ENCODE peak calls at places on chromosomes 7 and 10, in four cellular contexts. R is HepG2, M is ovary, X is H54. C is an unnamed sample.

GRCh38 chr7:56007167-56007652 is 42.8 kb downstream of the NIPSNAP2 start:
- DNase-seq in R (peak), M (no peak), X (no peak), C (no peak)

GRCh38 chr7:64494912-64495461 is 67.9 kb downstream of the ZNF680 start:
- DNase-seq in R (no peak), M (peak), X (no peak), C (no peak)

GRCh38 chr10:85607296-85607695 is 759.3 kb downstream of the GRID1 start:
- DNase-seq in R (no peak), M (no peak), X (no peak), C (no peak)

GRCh38 chr10:58856508-58857240 is 319.8 kb upstream of the PHYHIPL start:
- DNase-seq in R (peak), M (no peak), X (peak), C (no peak)

GRCh38 chr10:71970869-71971268 is 6.7 kb downstream of the CHST3 start:
- DNase-seq in R (no peak), M (no peak), X (no peak), C (no peak)

GRCh38 chr10:77296534-77297369 is 340.9 kb downstream of the KCNMA1 start:
- DNase-seq in R (no peak), M (no peak), X (no peak), C (no peak)

GRCh38 chr7:99005776-99006175 is 127.4 kb downstream of the TRRAP start:
- DNase-seq in R (no peak), M (no peak), X (no peak), C (no peak)

GRCh38 chr7:5594616-5595544 is 171.2 kb upstream of the TNRC18 start:
- DNase-seq in R (no peak), M (peak), X (peak), C (no peak)

GRCh38 chr7:158676898-158677297 is 27.7 kb downstream of the NCAPG2 start:
- DNase-seq in R (no peak), M (no peak), X (no peak), C (no peak)

GRCh38 chr10:132319853-132320669 is 11.9 kb upstream of the LRRC27 start:
- DNase-seq in R (peak), M (no peak), X (peak), C (no peak)

GRCh38 chr10:104307576-104308438 is 30.5 kb downstream of the ITPRIP start:
- DNase-seq in R (no peak), M (no peak), X (no peak), C (no peak)

GRCh38 chr10:104306897-104307296 is 31.4 kb downstream of the ITPRIP start:
- DNase-seq in R (no peak), M (no peak), X (no peak), C (no peak)

GRCh38 chr10:104309980-104310978 is 28.0 kb downstream of the ITPRIP start:
- DNase-seq in R (no peak), M (peak), X (peak), C (peak)

GRCh38 chr10:104311184-104311720 is 27.0 kb downstream of the ITPRIP start:
- DNase-seq in R (no peak), M (no peak), X (no peak), C (no peak)

GRCh38 chr10:104308439-104308903 is 29.8 kb downstream of the ITPRIP start:
- DNase-seq in R (no peak), M (no peak), X (no peak), C (no peak)
- TF ChIP-seq POLR2A in R (no peak), M (no peak), X (no peak), C (no peak)

GRCh38 chr7:74173866-74174605 is at the start of gene EIF4H:
- DNase-seq in R (peak), M (peak), X (peak), C (peak)
- TF ChIP-seq POLR2A in R (peak), M (peak), X (peak), C (peak)

GRCh38 chr7:151927540-151927939 is 28.7 kb upstream of the GALNTL5 start:
- DNase-seq in R (no peak), M (no peak), X (no peak), C (no peak)
- TF ChIP-seq POLR2A in R (no peak), M (no peak), X (no peak), C (no peak)

DNA sequence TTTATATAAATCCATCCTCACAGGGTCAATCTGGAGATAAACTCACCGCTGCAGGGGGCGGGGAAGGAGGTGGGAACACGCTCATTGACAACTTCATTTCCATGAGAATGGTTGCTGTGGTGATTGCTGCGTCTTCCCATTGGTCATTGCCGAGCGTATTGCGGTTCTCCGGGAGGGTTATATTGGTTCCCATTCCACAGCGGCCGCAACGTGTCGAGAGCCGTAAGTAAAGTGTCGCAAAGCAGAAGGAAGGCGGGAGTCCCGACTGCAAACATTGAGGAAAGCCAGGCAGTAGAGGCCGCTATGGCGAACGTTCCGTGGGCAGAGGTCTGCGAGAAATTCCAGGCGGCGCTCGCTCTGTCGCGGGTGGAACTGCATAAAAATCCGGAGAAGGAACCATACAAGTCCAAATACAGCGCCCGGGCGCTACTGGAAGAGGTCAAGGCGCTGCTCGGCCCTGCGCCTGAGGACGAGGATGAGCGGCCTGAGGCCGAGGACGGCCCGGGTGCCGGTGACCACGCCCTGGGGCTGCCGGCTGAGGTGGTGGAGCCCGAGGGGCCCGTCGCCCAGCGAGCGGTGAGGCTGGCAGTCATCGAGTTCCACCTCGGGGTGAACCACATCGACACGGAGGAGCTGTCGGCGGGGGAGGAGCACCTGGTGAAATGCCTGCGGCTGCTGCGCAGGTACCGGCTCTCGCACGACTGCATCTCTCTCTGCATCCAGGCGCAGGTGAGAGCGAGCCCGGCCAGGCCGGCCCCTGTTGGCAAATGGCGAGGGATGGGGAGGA is at the start of gene KIFBP:
- DNase-seq in R (peak), M (peak), X (peak), C (peak)
- TF ChIP-seq POLR2A in R (peak), M (peak), X (peak), C (peak)

GRCh38 chr10:63268139-63268797 is 135.1 kb downstream of the NRBF2 start:
- DNase-seq in R (peak), M (no peak), X (no peak), C (no peak)

GRCh38 chr10:63265646-63266207 is 132.6 kb downstream of the NRBF2 start:
- DNase-seq in R (no peak), M (no peak), X (no peak), C (no peak)

GRCh38 chr10:63266337-63267327 is 133.5 kb downstream of the NRBF2 start:
- DNase-seq in R (no peak), M (no peak), X (no peak), C (no peak)

GRCh38 chr10:63267414-63268138 is 134.4 kb downstream of the NRBF2 start:
- DNase-seq in R (peak), M (no peak), X (peak), C (no peak)

GRCh38 chr10:63268798-63269503 is 135.8 kb downstream of the NRBF2 start:
- DNase-seq in R (peak), M (peak), X (peak), C (peak)
- TF ChIP-seq POLR2A in R (peak), M (peak), X (peak), C (peak)

GRCh38 chr7:6641305-6642035 is 4.4 kb downstream of the ZNF316 start:
- DNase-seq in R (no peak), M (no peak), X (no peak), C (no peak)
- TF ChIP-seq POLR2A in R (no peak), M (no peak), X (no peak), C (no peak)

GRCh38 chr7:140174217-140174616 is 2.6 kb downstream of the KDM7A start:
- DNase-seq in R (no peak), M (no peak), X (no peak), C (no peak)

GRCh38 chr7:140179339-140179738 is 2.6 kb upstream of the KDM7A start:
- DNase-seq in R (no peak), M (no peak), X (no peak), C (no peak)

GRCh38 chr7:140176811-140177702 is at the start of gene KDM7A:
- DNase-seq in R (peak), M (peak), X (peak), C (peak)

GRCh38 chr7:140176271-140176701 is 497 bp downstream of the KDM7A start:
- DNase-seq in R (no peak), M (peak), X (no peak), C (peak)

DNA sequence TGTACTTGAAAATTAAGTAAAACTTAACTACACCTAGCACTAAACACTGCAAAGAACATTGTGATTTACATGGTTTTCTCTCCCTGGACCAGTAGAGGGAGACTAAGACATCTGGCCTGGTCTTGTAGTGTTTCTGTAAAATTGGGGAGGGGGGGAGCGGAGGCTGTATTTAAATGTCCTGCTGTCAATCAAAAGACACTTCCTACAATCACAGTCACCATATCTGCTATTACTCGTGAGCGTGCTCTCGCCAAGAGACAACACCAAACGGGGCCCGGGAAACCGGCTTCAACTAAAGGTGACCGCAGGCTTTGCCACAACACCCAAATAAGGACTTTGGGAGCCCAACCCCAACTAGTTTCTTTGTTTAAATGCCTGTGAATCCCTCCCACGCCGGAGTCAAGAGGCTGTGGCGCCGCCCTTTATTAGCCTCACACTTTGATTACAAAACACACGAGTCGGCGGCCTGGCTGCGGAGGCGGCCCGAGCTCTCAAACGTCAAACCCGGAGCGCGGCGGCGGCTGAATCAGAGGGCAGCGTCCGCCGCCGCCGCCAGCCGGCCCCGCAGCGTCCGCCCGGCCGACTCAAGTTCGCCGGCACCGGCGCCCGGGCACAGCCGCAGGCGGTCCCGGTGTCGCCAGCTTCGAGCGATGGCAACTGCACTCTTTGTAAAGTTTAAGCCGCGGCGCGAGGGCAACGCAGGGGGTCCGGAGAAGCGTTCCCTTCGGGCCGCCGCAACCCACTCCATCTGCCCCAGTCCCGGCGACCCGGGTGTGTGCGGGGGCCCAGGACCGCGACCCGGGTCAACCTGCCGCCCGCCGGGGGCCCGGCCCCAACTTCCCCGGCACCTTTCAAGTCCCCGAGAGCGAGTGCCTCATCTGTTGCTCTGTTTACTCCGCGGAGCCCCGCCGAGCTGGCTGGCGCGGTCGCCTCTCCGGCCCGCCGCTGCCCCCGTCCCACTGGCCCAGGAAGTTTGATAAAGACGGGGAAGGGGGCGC is 1.3 kb downstream of the KDM7A start:
- DNase-seq in R (peak), M (peak), X (peak), C (peak)
- TF ChIP-seq POLR2A in R (peak), M (peak), X (no peak), C (peak)

C was measured in right lobe of liver.